ENCODE peak calls at places on chromosomes 6 and 20, in five cellular contexts. I, D, V, J and R are unnamed samples.

GRCh38 chr20:34334654-34335407 is 28.2 kb upstream of the ITCH start:
- DNase-seq in V (peak), J (peak), D (no peak), I (no peak), R (no peak)

GRCh38 chr6:54019860-54020259 is 91.4 kb upstream of the MLIP start:
- DNase-seq in V (no peak), I (no peak), J (no peak), D (no peak), R (no peak)

GRCh38 chr20:371755-372542 is 8.6 kb upstream of the TRIB3 start:
- DNase-seq in V (peak), I (peak), D (peak), J (peak), R (no peak)

GRCh38 chr6:152301021-152301805 is 335.9 kb downstream of the SYNE1 start:
- DNase-seq in V (peak), I (no peak), D (no peak), J (no peak), R (no peak)

GRCh38 chr20:33336375-33336774 is 53.4 kb downstream of the BPIFB1 start:
- DNase-seq in D (no peak), J (no peak), V (no peak), I (no peak), R (no peak)

GRCh38 chr20:8309638-8310037 is 177.6 kb downstream of the PLCB1 start:
- DNase-seq in D (no peak), V (no peak), I (no peak), J (no peak), R (no peak)

GRCh38 chr6:142380626-142381025 is 78.8 kb downstream of the ADGRG6 start:
- DNase-seq in V (no peak), I (no peak), J (no peak), D (no peak), R (no peak)

GRCh38 chr6:142927904-142928303 is 17.1 kb downstream of the HIVEP2 start:
- DNase-seq in V (peak), I (no peak), D (no peak), J (no peak), R (no peak)

DNA sequence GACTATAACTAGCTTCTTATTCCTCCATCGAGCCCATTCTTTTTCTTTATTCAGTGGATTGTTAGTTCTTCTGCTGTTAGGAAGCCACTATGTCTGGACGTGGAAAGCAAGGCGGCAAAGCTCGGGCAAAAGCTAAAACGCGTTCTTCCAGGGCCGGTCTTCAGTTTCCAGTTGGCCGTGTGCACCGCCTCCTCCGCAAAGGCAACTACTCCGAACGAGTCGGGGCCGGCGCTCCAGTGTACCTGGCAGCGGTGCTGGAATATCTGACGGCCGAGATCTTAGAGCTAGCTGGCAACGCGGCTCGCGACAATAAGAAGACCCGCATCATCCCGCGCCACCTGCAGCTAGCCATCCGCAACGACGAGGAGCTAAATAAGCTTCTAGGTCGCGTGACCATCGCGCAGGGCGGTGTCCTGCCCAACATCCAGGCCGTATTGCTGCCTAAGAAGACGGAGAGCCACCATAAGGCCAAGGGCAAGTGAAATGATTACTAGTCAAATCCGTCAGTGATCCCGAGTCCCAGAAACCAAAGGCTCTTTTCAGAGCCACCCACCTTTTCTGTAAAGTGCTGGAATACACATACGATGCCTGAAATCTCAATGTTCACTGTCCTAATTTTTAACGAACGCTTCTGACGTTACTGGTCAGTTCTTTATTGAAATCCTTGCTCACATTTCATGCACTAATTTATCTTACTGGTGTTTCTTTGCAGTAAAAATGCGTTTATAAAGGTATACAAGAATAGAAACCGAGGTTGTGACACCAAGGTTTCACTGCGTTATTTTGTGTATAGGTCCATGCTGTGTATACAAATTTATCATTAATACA is 129.9 kb downstream of the HFE start:
- DNase-seq in V (peak), J (peak), D (peak), I (peak), R (peak)
- TF ChIP-seq POLR2A in V (peak), J (peak), D (peak), I (peak), R (no peak)

DNA sequence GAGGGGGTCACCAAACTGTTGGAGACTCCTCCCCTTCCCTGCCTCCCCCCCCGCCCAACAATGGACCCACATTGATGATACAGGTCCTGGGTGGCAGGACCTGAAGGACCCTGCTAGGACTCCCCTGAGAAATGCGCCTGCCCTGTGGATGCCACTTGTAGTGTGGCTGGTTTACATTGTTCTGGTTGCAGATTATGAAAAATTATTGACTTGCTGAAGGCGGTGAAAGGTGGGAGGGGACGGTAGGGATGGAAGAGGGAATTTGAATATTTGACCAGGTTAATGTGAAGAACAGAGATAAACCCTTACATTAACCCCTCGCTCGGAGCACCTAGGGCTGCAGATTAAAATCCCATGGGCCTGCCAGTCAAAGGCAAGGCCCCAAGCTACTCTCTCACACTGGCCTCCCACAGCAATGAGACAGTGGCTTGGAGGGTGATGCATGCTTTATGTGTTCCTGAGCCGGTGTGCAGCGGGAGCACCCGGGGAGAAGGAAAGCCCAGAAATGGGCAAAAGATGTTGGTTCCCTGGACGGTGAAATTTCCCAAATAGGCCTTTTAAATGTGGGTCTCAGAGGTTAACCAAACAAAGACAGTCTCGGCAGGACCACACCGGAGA is 2.4 kb downstream of the FOXF2 start:
- DNase-seq in J (no peak), V (no peak), I (no peak), D (no peak), R (no peak)
- H3K4me3 ChIP-seq in J (no peak), V (no peak), I (no peak), D (no peak), R (peak)

DNA sequence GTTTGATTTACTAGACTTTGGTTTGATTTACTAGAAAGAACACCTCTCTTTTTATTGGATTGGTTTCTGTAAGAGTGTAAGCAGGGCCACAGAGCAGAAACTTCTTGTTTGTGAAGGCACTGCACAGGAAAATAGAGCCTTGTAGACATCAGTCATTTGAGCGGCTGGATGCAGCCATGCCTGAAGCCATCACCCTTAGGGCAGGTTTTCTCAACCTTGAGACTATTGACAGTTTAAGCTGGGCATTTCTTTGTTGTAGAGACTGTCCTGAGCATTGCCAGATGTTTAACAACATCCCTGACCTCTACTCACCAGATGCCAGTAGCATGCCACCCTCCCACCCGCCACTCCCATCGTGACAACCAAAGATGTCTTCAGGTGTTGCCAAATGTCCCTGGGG is 130.2 kb upstream of the SULF2 start:
- DNase-seq in D (no peak), J (no peak), I (no peak), V (no peak), R (no peak)
- TF ChIP-seq POLR2A in D (no peak), J (no peak), I (no peak), V (no peak), R (no peak)

GRCh38 chr6:27601668-27602254 is 128.9 kb upstream of the ZNF184 start:
- DNase-seq in J (no peak), I (no peak), V (no peak), D (no peak), R (no peak)
- H3K4me3 ChIP-seq in J (no peak), I (no peak), V (no peak), D (no peak), R (no peak)

GRCh38 chr20:57352305-57352704 is 1.2 kb downstream of the RAE1 start:
- DNase-seq in J (no peak), V (no peak), D (no peak), I (no peak), R (no peak)

GRCh38 chr20:57347393-57347792 is 3.7 kb upstream of the RAE1 start:
- DNase-seq in I (no peak), D (no peak), J (no peak), V (no peak), R (no peak)

GRCh38 chr20:57346477-57346876 is 4.6 kb upstream of the RAE1 start:
- DNase-seq in J (peak), V (peak), D (peak), I (peak), R (peak)

GRCh38 chr20:57350086-57350710 is 857 bp upstream of the RAE1 start:
- DNase-seq in V (no peak), J (no peak), I (no peak), D (no peak), R (no peak)

DNA sequence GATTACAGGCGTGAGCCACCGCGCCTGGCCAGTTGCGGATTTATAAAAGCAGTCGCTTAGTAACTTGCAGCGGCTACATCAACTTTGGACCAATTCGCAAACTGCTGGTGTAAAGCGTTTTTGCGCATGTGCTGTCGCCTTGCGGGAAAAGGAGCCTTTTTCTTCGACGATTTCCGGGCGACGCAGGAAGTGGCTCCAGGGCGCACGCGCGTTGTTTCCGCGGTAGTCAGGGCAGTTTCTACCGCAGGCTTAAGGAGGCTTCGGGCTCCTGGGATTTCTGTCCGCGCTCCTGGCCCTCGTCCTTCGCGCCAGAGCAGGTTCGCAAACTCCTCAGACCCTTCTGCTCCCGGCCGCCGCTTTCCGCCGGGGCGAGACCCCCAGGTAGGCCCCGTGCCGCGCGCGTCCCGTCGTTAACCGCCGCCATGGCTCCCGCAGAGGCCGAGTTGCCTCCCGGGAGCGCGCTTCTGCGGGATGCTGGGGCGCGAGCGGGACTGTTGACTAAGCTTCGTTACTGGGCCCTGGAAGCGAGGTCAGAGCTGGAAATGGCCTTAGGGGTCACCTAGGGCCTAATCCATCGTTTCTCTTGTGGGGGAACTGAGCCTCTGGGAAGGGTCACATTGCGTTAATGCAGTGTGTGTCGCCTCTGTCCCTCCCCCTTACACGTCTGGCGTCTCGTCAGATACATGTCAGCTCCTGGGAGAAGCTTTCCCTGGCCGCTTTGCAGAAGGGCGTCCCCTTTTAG is at the start of gene RAE1:
- DNase-seq in J (peak), I (peak), V (peak), D (peak), R (peak)
- TF ChIP-seq POLR2A in J (peak), I (peak), V (peak), D (no peak), R (no peak)

GRCh38 chr6:106512958-106513480 is 116.3 kb downstream of the RTN4IP1 start:
- DNase-seq in I (no peak), D (no peak), J (peak), V (no peak), R (no peak)
- H3K4me3 ChIP-seq in I (peak), D (peak), J (peak), V (peak), R (peak)

GRCh38 chr6:26550250-26550993 is 12.3 kb downstream of the HMGN4 start:
- DNase-seq in J (peak), V (peak), I (peak), D (peak), R (no peak)
- TF ChIP-seq POLR2A in J (peak), V (no peak), I (no peak), D (no peak), R (no peak)